ENCODE peak calls at places on chromosomes 7 and 10, in nine cellular contexts. One of them, this sample, is unnamed.

GRCh38 chr7:72309476-72309875 is 102.7 kb downstream of the CALN1 start:
- DNase-seq in kidney: no peak
- DNase-seq in fibroblast of pulmonary artery: no peak
- DNase-seq in body of pancreas: no peak
- DNase-seq in GM23248: no peak
- DNase-seq in lung: no peak
- DNase-seq in hepatocyte: no peak
- DNase-seq in stomach: no peak
- DNase-seq in IMR-90: no peak
- DNase-seq in this sample: no peak

GRCh38 chr7:21771906-21772610 is 173.6 kb downstream of the CDCA7L start:
- DNase-seq in kidney: no peak
- DNase-seq in fibroblast of pulmonary artery: peak
- DNase-seq in body of pancreas: no peak
- DNase-seq in GM23248: peak
- DNase-seq in lung: no peak
- DNase-seq in hepatocyte: no peak
- DNase-seq in stomach: no peak
- DNase-seq in IMR-90: no peak
- DNase-seq in this sample: no peak

GRCh38 chr10:71939304-71939703 is 24.9 kb upstream of the CHST3 start:
- DNase-seq in kidney: no peak
- DNase-seq in fibroblast of pulmonary artery: no peak
- DNase-seq in body of pancreas: no peak
- DNase-seq in GM23248: no peak
- DNase-seq in lung: no peak
- DNase-seq in hepatocyte: no peak
- DNase-seq in stomach: no peak
- DNase-seq in IMR-90: no peak
- DNase-seq in this sample: no peak

GRCh38 chr7:141593134-141593533 is 41.9 kb downstream of the AGK start:
- DNase-seq in kidney: no peak
- DNase-seq in fibroblast of pulmonary artery: peak
- DNase-seq in body of pancreas: no peak
- DNase-seq in GM23248: peak
- DNase-seq in lung: no peak
- DNase-seq in hepatocyte: peak
- DNase-seq in stomach: no peak
- DNase-seq in IMR-90: peak
- DNase-seq in this sample: no peak

GRCh38 chr7:42495251-42495650 is 258.2 kb upstream of the GLI3 start:
- DNase-seq in kidney: no peak
- DNase-seq in fibroblast of pulmonary artery: peak
- DNase-seq in body of pancreas: no peak
- DNase-seq in GM23248: peak
- DNase-seq in lung: no peak
- DNase-seq in hepatocyte: no peak
- DNase-seq in stomach: no peak
- DNase-seq in IMR-90: no peak
- DNase-seq in this sample: no peak

GRCh38 chr7:86644282-86645173 is 819 bp downstream of the GRM3 start:
- DNase-seq in kidney: peak
- DNase-seq in fibroblast of pulmonary artery: no peak
- DNase-seq in body of pancreas: no peak
- DNase-seq in GM23248: no peak
- DNase-seq in lung: no peak
- DNase-seq in hepatocyte: no peak
- DNase-seq in stomach: no peak
- DNase-seq in IMR-90: no peak
- DNase-seq in this sample: no peak

GRCh38 chr7:72492446-72492845 is 80.3 kb upstream of the CALN1 start:
- DNase-seq in kidney: no peak
- DNase-seq in fibroblast of pulmonary artery: no peak
- DNase-seq in body of pancreas: peak
- DNase-seq in GM23248: no peak
- DNase-seq in lung: no peak
- DNase-seq in hepatocyte: no peak
- DNase-seq in stomach: no peak
- DNase-seq in IMR-90: no peak
- DNase-seq in this sample: no peak

GRCh38 chr7:151251328-151251925 is 2.9 kb upstream of the SMARCD3 start:
- DNase-seq in kidney: peak
- DNase-seq in fibroblast of pulmonary artery: peak
- DNase-seq in body of pancreas: peak
- DNase-seq in GM23248: peak
- DNase-seq in lung: peak
- DNase-seq in hepatocyte: peak
- DNase-seq in stomach: peak
- DNase-seq in IMR-90: peak
- DNase-seq in this sample: no peak

GRCh38 chr7:78435355-78435754 is 636.8 kb downstream of the PHTF2 start:
- DNase-seq in kidney: no peak
- DNase-seq in fibroblast of pulmonary artery: no peak
- DNase-seq in body of pancreas: no peak
- DNase-seq in GM23248: peak
- DNase-seq in lung: no peak
- DNase-seq in hepatocyte: no peak
- DNase-seq in stomach: no peak
- DNase-seq in IMR-90: no peak
- DNase-seq in this sample: no peak

GRCh38 chr7:48149058-48149457 is 22.2 kb upstream of the ABCA13 start:
- DNase-seq in kidney: no peak
- DNase-seq in fibroblast of pulmonary artery: no peak
- DNase-seq in body of pancreas: no peak
- DNase-seq in GM23248: no peak
- DNase-seq in lung: no peak
- DNase-seq in hepatocyte: no peak
- DNase-seq in stomach: no peak
- DNase-seq in IMR-90: no peak
- DNase-seq in this sample: no peak
- H3K4me3 ChIP-seq in kidney: no peak
- H3K4me3 ChIP-seq in fibroblast of pulmonary artery: no peak
- H3K4me3 ChIP-seq in body of pancreas: no peak
- H3K4me3 ChIP-seq in GM23248: no peak
- H3K4me3 ChIP-seq in lung: no peak
- H3K4me3 ChIP-seq in hepatocyte: no peak
- H3K4me3 ChIP-seq in stomach: no peak
- H3K4me3 ChIP-seq in IMR-90: no peak
- H3K4me3 ChIP-seq in this sample: no peak

GRCh38 chr7:128917061-128917460 is 6.6 kb upstream of the KCP start:
- DNase-seq in kidney: no peak
- DNase-seq in fibroblast of pulmonary artery: no peak
- DNase-seq in body of pancreas: no peak
- DNase-seq in GM23248: no peak
- DNase-seq in lung: no peak
- DNase-seq in hepatocyte: no peak
- DNase-seq in stomach: no peak
- DNase-seq in IMR-90: no peak
- DNase-seq in this sample: no peak

GRCh38 chr7:128914566-128915151 is 4.2 kb upstream of the KCP start:
- DNase-seq in kidney: no peak
- DNase-seq in fibroblast of pulmonary artery: no peak
- DNase-seq in body of pancreas: no peak
- DNase-seq in GM23248: no peak
- DNase-seq in lung: no peak
- DNase-seq in hepatocyte: no peak
- DNase-seq in stomach: no peak
- DNase-seq in IMR-90: no peak
- DNase-seq in this sample: no peak

GRCh38 chr7:128916643-128916915 is 6.1 kb upstream of the KCP start:
- DNase-seq in kidney: no peak
- DNase-seq in fibroblast of pulmonary artery: no peak
- DNase-seq in body of pancreas: no peak
- DNase-seq in GM23248: no peak
- DNase-seq in lung: no peak
- DNase-seq in hepatocyte: no peak
- DNase-seq in stomach: no peak
- DNase-seq in IMR-90: no peak
- DNase-seq in this sample: no peak

GRCh38 chr7:128915271-128915819 is 4.8 kb upstream of the KCP start:
- DNase-seq in kidney: no peak
- DNase-seq in fibroblast of pulmonary artery: no peak
- DNase-seq in body of pancreas: no peak
- DNase-seq in GM23248: no peak
- DNase-seq in lung: no peak
- DNase-seq in hepatocyte: no peak
- DNase-seq in stomach: no peak
- DNase-seq in IMR-90: no peak
- DNase-seq in this sample: no peak

DNA sequence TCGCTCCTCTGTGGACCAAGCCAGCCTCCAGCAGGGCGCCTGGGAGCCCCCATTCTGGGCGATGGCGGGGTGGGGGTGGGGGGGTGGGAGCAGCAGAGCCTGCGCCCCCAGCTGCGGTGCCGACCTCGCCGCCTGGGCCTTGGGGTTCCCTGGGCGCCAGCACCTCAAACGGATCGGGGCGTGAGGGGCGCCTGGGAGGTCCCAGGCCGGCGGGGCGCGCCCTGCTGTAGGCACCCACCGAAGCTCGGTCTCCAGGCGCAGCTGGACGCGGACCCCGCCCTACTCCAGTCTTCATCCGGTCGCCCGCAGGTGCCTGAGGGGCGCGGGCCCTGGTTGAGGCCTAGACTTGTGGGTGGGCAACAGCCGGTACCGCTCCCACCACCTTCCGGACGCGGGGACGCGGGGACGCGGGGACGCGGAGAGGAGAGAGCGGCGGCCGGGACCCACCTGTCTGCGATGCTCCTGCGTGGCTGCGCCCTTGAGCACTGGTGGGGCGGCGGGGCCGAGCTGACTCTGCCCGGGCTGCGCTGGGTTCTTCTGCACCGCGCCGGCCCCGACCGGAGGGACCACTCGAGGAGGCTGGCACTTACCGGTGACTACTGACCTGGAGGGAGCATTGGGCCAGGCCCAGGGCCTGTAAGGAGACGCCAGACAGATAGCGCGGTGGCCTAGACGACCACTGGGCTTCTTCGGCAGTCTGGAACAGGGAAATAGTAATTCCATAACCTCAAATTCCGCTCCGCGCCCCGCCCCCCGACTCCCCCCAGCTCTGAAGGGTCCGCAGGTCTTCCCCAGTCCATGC is 5.5 kb upstream of the KCP start:
- DNase-seq in kidney: no peak
- DNase-seq in fibroblast of pulmonary artery: no peak
- DNase-seq in body of pancreas: no peak
- DNase-seq in GM23248: no peak
- DNase-seq in lung: no peak
- DNase-seq in hepatocyte: no peak
- DNase-seq in stomach: no peak
- DNase-seq in IMR-90: no peak
- DNase-seq in this sample: no peak
- H3K4me3 ChIP-seq in kidney: no peak
- H3K4me3 ChIP-seq in fibroblast of pulmonary artery: no peak
- H3K4me3 ChIP-seq in body of pancreas: no peak
- H3K4me3 ChIP-seq in GM23248: no peak
- H3K4me3 ChIP-seq in lung: no peak
- H3K4me3 ChIP-seq in hepatocyte: no peak
- H3K4me3 ChIP-seq in stomach: peak
- H3K4me3 ChIP-seq in IMR-90: no peak
- H3K4me3 ChIP-seq in this sample: peak

DNA sequence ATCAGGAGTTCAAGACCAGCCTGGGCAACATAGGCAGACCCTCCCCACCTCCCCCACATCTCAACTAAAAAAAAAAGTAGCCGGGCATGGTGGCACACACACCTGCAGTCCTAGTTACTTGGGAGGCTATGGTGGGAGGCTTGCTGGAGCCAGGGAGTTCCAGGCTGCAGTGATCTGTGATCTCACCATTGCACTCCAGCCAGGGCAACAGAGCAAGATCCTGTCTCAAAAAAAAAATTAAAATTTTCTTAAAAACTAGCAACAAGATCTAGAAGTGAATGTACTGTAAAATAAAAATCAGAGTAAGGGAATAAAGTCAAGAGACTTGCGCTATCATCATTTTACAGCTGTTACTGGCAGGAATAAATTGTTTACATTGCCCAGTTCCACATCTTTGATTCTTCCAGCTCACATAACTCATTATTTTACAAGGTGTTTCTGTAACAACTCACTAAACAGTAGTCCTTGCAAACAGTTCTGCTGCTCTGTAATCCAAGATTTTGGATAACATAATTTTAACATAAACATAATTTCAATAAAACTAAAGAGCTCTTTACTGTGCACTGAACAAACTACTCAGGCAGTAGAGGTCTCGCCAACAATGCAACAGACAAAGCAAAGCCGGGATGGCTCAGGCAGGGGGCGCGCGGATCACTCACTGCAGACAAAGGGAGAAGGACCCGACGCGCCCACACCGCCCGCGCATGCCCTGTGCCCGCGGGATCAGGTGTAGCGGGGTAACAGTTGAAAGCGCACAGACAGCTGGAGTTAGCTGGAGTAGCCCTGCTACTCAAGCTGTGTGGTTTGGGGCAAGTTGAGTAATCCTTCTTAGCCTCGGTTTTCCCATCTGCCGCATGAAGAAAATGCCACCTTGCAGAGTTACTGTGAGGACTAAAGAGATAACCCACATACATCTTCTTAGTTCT is 73.3 kb upstream of the NFE2L3 start:
- DNase-seq in kidney: peak
- DNase-seq in fibroblast of pulmonary artery: peak
- DNase-seq in body of pancreas: peak
- DNase-seq in GM23248: peak
- DNase-seq in lung: peak
- DNase-seq in hepatocyte: peak
- DNase-seq in stomach: peak
- DNase-seq in IMR-90: no peak
- DNase-seq in this sample: peak
- H3K4me3 ChIP-seq in kidney: no peak
- H3K4me3 ChIP-seq in fibroblast of pulmonary artery: no peak
- H3K4me3 ChIP-seq in body of pancreas: no peak
- H3K4me3 ChIP-seq in GM23248: no peak
- H3K4me3 ChIP-seq in lung: no peak
- H3K4me3 ChIP-seq in hepatocyte: no peak
- H3K4me3 ChIP-seq in stomach: no peak
- H3K4me3 ChIP-seq in IMR-90: no peak
- H3K4me3 ChIP-seq in this sample: no peak

DNA sequence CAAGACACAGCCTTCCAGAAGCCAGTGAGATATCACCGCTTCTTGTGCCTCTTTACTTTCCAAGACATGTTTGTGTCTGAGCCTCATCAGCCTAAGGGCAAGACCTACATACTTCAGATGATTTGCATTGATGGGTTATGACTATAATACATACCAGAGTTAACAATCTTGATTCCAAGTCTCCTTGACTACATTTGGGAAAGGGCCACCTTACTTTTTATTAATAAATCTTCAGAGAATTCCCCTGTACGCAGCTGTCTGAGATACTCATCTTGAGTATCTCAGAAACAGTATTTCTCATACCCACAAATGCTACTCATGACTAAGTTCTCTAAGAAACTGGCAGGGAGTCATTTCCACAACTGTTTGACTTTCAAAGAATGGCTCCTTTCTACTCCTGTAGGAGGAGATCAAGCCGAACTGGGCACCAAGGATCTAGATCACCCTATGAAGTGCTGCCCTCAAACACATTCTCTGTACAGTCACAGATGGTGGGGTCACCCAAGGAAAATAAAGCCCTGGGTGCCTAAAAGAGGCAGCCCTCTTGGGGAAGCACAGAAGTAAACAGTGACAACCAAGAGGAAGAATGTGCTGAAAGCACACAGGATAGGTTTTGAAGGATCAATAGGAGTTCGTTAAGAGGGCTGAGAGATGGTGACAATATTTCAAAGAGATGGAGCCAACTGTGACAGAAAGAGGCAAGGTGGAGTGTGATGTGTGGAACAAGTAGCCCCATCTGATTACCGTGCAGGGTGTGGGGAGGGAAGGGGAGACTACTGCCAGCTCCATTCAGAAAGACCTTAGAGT is 138.9 kb downstream of the JAZF1 start:
- DNase-seq in kidney: no peak
- DNase-seq in fibroblast of pulmonary artery: peak
- DNase-seq in body of pancreas: no peak
- DNase-seq in GM23248: peak
- DNase-seq in lung: no peak
- DNase-seq in hepatocyte: no peak
- DNase-seq in stomach: no peak
- DNase-seq in IMR-90: peak
- DNase-seq in this sample: no peak
- H3K4me3 ChIP-seq in kidney: no peak
- H3K4me3 ChIP-seq in fibroblast of pulmonary artery: no peak
- H3K4me3 ChIP-seq in body of pancreas: no peak
- H3K4me3 ChIP-seq in GM23248: peak
- H3K4me3 ChIP-seq in lung: no peak
- H3K4me3 ChIP-seq in hepatocyte: no peak
- H3K4me3 ChIP-seq in stomach: no peak
- H3K4me3 ChIP-seq in IMR-90: no peak
- H3K4me3 ChIP-seq in this sample: no peak